ENCODE peak calls at places on chromosomes 4 and X, in seven cellular contexts. C is H1, H is GM12878, S is K562, N is HCT116, B is SK-N-SH, J is HepG2. Q is an unnamed sample.

GRCh38 chr4:173194175-173194574 is 25.6 kb downstream of the GALNT7 start:
- DNase-seq in C (no peak), H (no peak), S (no peak), N (no peak), B (no peak), J (no peak), Q (no peak)

GRCh38 chrX:78124304-78124703 is 15.1 kb downstream of the TAF9B start:
- DNase-seq in C (no peak), H (no peak), S (no peak), N (no peak), B (no peak), J (no peak), Q (no peak)

GRCh38 chrX:134971926-134972325 is 18.9 kb upstream of the SMIM10 start:
- DNase-seq in C (no peak), H (no peak), S (no peak), N (no peak), B (no peak), J (no peak), Q (peak; percentile 42)

GRCh38 chrX:27751976-27752375 is 55.8 kb upstream of the MAGEB10 start:
- DNase-seq in C (no peak), H (no peak), S (no peak), N (no peak), B (no peak), J (no peak), Q (no peak)

GRCh38 chr4:48445704-48446103 is 37.4 kb upstream of the SLC10A4 start:
- DNase-seq in C (no peak), H (no peak), S (no peak), N (no peak), B (no peak), J (no peak), Q (peak; percentile 12)

GRCh38 chr4:159012381-159012780 is 90.5 kb upstream of the RAPGEF2 start:
- DNase-seq in C (no peak), H (no peak), S (no peak), N (no peak), B (no peak), J (no peak), Q (peak; percentile 56)

GRCh38 chrX:53831662-53832635 is 145.4 kb upstream of the HUWE1 start:
- DNase-seq in C (no peak), H (peak; percentile 40), S (peak; percentile 13), N (peak; percentile 28), B (peak; percentile 45), J (peak; percentile 20), Q (peak; percentile 7)

GRCh38 chr4:4941741-4942140 is 77.5 kb downstream of the CYTL1 start:
- DNase-seq in C (no peak), H (no peak), S (no peak), N (no peak), B (no peak), J (no peak), Q (no peak)

GRCh38 chr4:150217192-150217591 is 138.9 kb downstream of the DCLK2 start:
- DNase-seq in C (no peak), H (no peak), S (no peak), N (no peak), B (no peak), J (peak; percentile 16), Q (peak; percentile 87)

GRCh38 chr4:98522603-98523395 is 135.6 kb downstream of the TSPAN5 start:
- DNase-seq in C (no peak), H (no peak), S (no peak), N (peak; percentile 87), B (no peak), J (peak; percentile 35), Q (peak; percentile 92)

GRCh38 chrX:118523920-118524319 is 28.3 kb downstream of the DOCK11 start:
- DNase-seq in C (no peak), H (no peak), S (no peak), N (no peak), B (no peak), J (no peak), Q (no peak)

GRCh38 chrX:107272431-107272921 is 66.1 kb downstream of the DNAAF6 start:
- DNase-seq in C (no peak), H (no peak), S (no peak), N (no peak), B (peak; percentile 41), J (no peak), Q (no peak)

GRCh38 chr4:118327554-118328241 is 25.1 kb downstream of the PRSS12 start:
- DNase-seq in C (no peak), H (no peak), S (no peak), N (no peak), B (peak; percentile 22), J (no peak), Q (peak; percentile 59)

GRCh38 chr4:170106899-170107298 is 17.1 kb upstream of the AADAT start:
- DNase-seq in C (no peak), H (no peak), S (no peak), N (no peak), B (no peak), J (no peak), Q (no peak)

GRCh38 chr4:166312166-166312565 is 439.1 kb downstream of the TLL1 start:
- DNase-seq in C (no peak), H (no peak), S (no peak), N (no peak), B (no peak), J (no peak), Q (no peak)

DNA sequence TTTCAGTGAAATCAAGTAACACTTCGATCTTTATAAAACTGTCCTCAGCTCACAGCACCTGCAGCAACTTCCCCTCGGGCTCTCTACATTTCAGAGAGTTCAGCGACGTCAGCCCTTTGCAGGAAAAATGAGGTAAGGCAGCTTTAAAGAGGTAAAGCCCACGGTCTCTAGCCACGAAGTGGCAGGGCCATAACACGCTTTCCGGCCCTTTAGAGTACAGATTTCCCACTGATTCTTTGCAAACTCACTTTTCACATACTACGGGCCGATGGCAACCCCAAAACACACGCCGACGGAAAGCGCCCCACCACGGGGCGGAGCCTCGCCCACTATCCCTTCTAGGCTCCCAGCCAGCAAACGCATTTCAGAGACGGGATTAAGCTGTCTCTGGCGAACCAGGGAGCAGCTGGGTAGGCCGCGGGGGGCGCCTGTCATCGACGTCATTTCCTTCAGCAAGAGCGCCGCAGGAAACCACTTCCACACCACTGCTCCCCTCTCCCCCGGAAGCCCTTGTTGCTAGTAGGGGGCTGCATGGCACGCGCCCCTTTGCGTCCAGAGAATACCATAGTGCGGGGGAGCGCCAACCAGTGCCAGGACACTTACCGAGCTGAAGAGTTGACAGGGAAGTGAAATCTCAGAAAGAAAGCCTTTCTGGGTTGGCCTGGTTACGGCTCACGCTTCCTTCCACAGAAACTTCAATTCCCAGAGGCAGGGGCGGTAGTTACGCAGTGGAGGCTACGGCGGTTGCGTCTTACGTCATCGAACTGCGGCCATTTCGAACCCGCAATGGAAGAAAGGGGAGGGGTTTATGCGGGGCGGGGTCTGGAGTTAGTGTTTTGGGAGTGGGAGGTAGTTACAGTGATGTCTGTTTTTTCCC is at the start of gene TRMT10A:
- DNase-seq in C (peak; percentile 90), H (peak; percentile 85), S (peak; percentile 84), N (peak; percentile 96), B (peak; percentile 87), J (peak; percentile 96), Q (peak; percentile 98)
- TF ChIP-seq RAD21 in C (no peak), H (no peak), S (no peak), N (no peak), B (no peak), J (no peak), Q (no peak)

DNA sequence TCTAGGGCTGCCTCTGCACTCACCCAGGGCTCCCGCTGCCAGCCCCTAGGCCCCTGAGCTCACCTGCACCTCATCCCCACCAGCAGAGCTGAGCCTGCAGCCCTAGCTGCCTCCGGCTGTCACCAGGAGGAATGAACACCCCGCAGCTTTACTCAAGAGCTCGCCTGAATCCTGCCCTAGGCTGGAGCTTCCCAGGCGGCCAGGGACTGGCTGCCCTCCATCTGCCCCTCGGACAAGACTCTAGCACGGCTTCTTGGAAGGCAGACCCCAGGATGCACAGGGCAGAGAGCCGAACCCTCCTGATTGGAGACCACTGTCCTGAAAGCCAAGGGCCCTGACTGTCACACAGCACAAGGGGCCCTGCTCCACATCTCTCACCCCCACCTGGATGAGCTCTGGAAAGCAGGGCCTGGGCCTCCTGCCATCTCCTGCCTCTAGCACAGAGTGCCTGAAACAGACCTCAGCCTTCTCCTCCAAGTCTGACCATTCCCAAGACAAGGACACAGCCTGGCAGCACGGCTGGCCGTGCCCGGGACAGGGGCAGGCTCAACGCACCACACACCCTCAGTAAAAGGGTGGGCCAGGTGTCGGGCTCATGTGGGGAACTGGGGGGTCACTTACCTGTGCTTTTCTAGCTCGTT is 4.4 kb downstream of the MXD4 start:
- DNase-seq in C (no peak), H (no peak), S (no peak), N (no peak), B (peak; percentile 16), J (no peak), Q (no peak)
- H3K36me3 ChIP-seq in C (no peaks in the 10 kb centered on the region), H (no peaks in the 10 kb centered on the region), S (no peaks in the 10 kb centered on the region), N (no peaks in the 10 kb centered on the region), B (no peaks in the 10 kb centered on the region), J (peaks cover 16% of the 10 kb centered on the region), Q (peaks cover 51% of the 10 kb centered on the region)

DNA sequence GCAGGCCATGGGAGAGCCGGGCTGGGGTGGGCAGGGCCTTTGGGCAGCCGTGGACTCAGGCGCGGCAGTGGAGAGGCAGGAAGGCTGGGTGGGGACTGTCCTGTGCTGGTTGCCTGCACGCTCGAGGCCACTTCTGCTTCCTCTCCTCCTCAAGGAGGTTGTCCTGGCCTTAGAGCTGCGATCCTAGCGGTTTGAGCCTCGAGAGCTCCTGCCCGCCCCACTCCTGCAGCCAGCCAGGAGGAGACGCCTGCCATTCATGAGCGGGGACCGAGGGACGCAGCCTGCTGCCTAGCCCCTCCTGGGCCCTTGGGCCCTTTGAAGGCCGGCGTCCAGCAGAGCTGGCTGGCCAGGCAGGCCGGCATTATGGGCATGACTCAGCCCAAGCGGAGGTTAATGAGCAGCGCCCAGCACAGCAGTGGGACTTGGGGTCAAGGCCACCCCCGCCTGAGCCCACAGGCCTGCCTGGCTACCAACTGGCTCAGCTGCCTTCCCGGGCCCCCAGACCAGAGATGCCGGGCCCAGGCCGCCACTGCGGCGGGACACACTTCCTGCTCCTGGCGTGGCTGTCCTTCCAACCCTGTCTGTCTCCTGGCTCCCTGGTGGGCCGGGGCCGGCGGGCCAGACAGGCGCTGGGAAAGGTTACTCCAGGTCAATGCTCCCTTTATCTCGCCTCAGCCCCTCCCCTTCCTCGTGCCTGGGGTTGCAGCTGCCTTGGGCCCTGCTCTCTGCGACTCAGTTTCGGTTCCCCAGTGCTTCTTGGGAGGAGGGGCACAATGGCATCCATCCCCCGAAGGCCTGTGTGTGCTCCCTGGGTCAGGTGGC is 1.8 kb downstream of the ABCD1 start:
- DNase-seq in C (peak; percentile 38), H (peak; percentile 48), S (peak; percentile 66), N (no peak), B (peak; percentile 80), J (peak; percentile 75), Q (peak; percentile 52)
- TF ChIP-seq RAD21 in C (no peak), H (no peak), S (no peak), N (no peak), B (no peak), J (peak; percentile 44), Q (no peak)

GRCh38 chr4:712916-713632 is 7.4 kb downstream of the PCGF3 start:
- DNase-seq in C (no peak), H (no peak), S (no peak), N (no peak), B (no peak), J (no peak), Q (no peak)

GRCh38 chr4:717601-718320 is 12.1 kb downstream of the PCGF3 start:
- DNase-seq in C (no peak), H (no peak), S (no peak), N (no peak), B (no peak), J (no peak), Q (no peak)

GRCh38 chr4:712093-712492 is 6.5 kb downstream of the PCGF3 start:
- DNase-seq in C (no peak), H (no peak), S (no peak), N (no peak), B (no peak), J (no peak), Q (no peak)

GRCh38 chr4:710916-711315 is 5.3 kb downstream of the PCGF3 start:
- DNase-seq in C (no peak), H (no peak), S (no peak), N (no peak), B (no peak), J (no peak), Q (no peak)

GRCh38 chr4:714087-714486 is 8.5 kb downstream of the PCGF3 start:
- DNase-seq in C (no peak), H (no peak), S (no peak), N (no peak), B (no peak), J (no peak), Q (no peak)
- H3K36me3 ChIP-seq in C (no peaks in the 10 kb centered on the region), H (peaks cover 3% of the 10 kb centered on the region), S (peaks cover 23% of the 10 kb centered on the region), N (no peaks in the 10 kb centered on the region), B (peaks cover 4% of the 10 kb centered on the region), J (peaks cover 9% of the 10 kb centered on the region), Q (peaks cover 15% of the 10 kb centered on the region)

Q was measured in IMR-90.